ENCODE peak calls at places on chromosome 14, in six cellular contexts. A is GM06990, P is right atrium auricular region, E is AG09309, G is GM10248, R is AG04449. B is an unnamed sample.

GRCh38 chr14:101932668-101933067 is 31.7 kb upstream of the DYNC1H1 start:
- DNase-seq in E (no peak), G (no peak), P (no peak), R (no peak), A (no peak), B (no peak)

GRCh38 chr14:105267820-105268548 is 19.7 kb downstream of the BTBD6 start:
- DNase-seq in P (no peak), A (no peak), E (no peak), R (no peak), G (no peak), B (no peak)

GRCh38 chr14:104805326-104805678 is 4.4 kb downstream of the ZBTB42 start:
- DNase-seq in G (no peak), A (no peak), P (no peak), E (no peak), R (no peak), B (peak)

GRCh38 chr14:58919262-58919661 is 269.2 kb upstream of the DAAM1 start:
- DNase-seq in E (no peak), A (no peak), R (no peak), G (no peak), P (no peak), B (peak)

GRCh38 chr14:57833304-57833703 is 32.6 kb downstream of the SLC35F4 start:
- DNase-seq in R (peak), G (no peak), P (no peak), E (peak), A (no peak), B (peak)

GRCh38 chr14:100105357-100106169 is 40.3 kb downstream of the EVL start:
- DNase-seq in E (no peak), P (no peak), R (no peak), A (no peak), G (no peak), B (no peak)

GRCh38 chr14:96285667-96286066 is 29.7 kb downstream of the BDKRB1 start:
- DNase-seq in R (no peak), A (no peak), E (peak), G (no peak), P (peak), B (peak)

GRCh38 chr14:65790185-65790815 is 377.8 kb downstream of the FUT8 start:
- DNase-seq in R (no peak), G (no peak), A (no peak), E (no peak), P (no peak), B (peak)

GRCh38 chr14:104893435-104894207 is 28.6 kb downstream of the CEP170B start:
- DNase-seq in P (no peak), E (no peak), G (no peak), A (peak), R (no peak), B (no peak)

GRCh38 chr14:105199093-105199492 is 18.0 kb upstream of the NUDT14 start:
- DNase-seq in G (no peak), P (no peak), R (no peak), E (no peak), A (no peak), B (no peak)

GRCh38 chr14:64465856-64466554 is 706 bp downstream of the AKAP5 start:
- DNase-seq in A (no peak), R (no peak), G (no peak), E (peak), P (no peak), B (peak)

GRCh38 chr14:101221549-101222160 is 318.1 kb upstream of the RTL1 start:
- DNase-seq in A (no peak), E (no peak), P (peak), R (no peak), G (no peak), B (no peak)

GRCh38 chr14:21070083-21070609 is at the start of gene ARHGEF40:
- DNase-seq in E (no peak), P (no peak), G (peak), A (no peak), R (no peak), B (peak)

GRCh38 chr14:35470775-35471174 is 63.2 kb upstream of the INSM2 start:
- DNase-seq in P (no peak), G (no peak), E (no peak), A (no peak), R (no peak), B (peak)

GRCh38 chr14:64347748-64348147 is 40.4 kb upstream of the MTHFD1 start:
- DNase-seq in G (no peak), E (no peak), A (no peak), P (no peak), R (no peak), B (no peak)

GRCh38 chr14:77124345-77125274 is 17.0 kb downstream of the ZDHHC22 start:
- DNase-seq in P (peak), R (no peak), E (no peak), A (peak), G (peak), B (no peak)
- TF ChIP-seq CTCF in P (peak), R (peak), E (no peak), A (peak), G (peak), B (no peak)

GRCh38 chr14:75672588-75673192 is 11.6 kb downstream of the TTLL5 start:
- DNase-seq in E (no peak), R (no peak), G (no peak), P (no peak), A (no peak), B (no peak)

GRCh38 chr14:75673345-75673744 is 12.3 kb downstream of the TTLL5 start:
- DNase-seq in G (peak), R (no peak), P (no peak), A (peak), E (no peak), B (no peak)

DNA sequence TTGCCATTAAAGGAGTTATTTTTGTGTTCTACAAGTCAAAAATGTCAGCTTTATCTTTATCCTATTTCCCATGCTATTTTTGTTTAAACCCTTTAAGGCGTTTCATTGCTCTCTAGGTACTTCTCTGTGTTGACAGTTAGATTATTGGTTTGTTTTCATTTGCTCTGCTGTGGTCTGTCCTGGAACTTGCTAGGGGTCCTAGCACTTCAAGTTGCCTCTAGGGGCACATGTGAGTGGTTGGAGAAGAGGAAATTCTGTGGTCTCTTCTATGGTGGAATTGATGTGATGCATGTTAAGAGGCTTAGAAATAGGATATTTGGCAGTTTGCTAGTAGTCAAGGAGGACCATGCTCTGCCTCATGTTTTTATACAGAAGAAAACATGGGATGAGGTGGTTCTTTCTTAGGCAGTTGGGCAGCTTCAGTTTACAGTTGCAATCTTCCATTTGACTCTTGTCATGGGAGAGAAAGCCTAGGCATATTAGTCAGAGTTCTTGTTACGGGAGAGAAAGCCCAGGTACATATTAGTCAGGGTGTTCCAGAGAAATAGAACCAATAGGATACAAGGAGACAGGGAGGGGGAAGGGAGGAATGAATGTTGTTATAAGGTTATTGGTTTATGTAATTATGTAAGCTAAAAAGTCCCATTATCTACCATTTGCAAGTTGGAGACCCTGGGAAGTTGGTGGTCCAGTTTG is 14.4 kb downstream of the TTLL5 start:
- DNase-seq in A (no peak), P (no peak), R (no peak), E (no peak), G (no peak), B (no peak)
- TF ChIP-seq CTCF in A (peak), P (no peak), R (no peak), E (no peak), G (no peak), B (no peak)

DNA sequence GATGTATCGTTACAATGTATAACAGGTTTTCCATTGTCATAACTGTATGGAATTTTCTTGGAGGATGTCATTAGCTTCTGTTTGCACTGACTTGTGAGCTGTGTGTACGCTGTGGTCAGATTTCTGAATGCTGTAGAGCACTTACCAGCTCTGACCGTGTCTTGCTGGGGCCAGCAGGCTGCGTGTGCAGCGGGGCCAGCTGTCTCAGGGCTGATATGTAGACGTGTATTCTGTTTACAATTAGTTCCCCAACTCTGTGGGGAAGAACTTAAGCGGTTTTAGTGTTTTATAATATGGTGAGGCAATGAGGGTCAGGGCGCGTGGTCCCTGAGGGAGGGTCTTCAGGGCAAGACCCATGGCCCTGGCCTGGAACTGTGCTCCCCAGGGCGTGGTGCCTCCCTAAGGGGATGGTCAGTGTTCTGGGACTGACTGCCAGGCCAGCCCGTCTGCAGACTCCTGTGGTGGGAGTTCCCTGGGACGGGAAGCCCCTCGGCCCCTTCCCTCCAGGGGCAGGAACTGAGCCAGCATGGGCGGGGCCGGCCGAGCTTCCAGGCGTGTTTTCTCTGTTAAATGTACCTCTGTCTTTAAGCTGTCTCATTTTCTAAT is 18.7 kb downstream of the XRCC3 start:
- DNase-seq in E (no peak), P (no peak), R (no peak), G (no peak), A (no peak), B (peak)
- TF ChIP-seq CTCF in E (no peak), P (no peak), R (no peak), G (no peak), A (no peak), B (no peak)

DNA sequence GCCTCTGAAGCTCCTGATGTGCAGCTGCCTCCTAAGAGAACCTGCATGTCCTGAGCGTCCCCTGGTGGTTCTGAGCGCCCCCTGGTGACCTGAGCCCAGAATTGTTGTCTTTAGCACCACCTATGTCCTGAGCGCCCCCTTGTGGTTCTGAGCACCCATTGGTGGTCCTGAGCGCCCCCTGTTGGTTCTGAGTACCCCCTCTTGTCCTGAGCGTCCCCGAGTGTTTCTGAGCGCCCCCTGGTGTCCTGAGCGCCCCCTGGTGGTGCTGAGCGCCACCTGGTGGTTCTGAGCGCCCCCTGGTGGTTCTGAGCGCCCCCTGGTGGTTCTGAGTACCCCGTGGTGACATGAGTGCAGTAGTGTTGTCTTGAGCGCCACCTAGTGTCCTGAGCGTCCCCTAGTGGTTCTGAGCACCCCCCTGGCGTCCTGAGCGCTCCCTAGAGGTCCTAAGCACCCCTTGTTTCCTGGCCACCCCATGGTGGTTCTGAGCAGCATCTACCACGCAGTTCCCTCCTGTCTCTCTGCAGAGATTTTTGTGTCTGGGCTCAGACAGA is 782.5 kb downstream of the TMEM121 start:
- DNase-seq in G (peak), R (no peak), A (peak), E (no peak), P (no peak), B (no peak)
- TF ChIP-seq CTCF in G (peak), R (no peak), A (peak), E (peak), P (peak), B (peak)

DNA sequence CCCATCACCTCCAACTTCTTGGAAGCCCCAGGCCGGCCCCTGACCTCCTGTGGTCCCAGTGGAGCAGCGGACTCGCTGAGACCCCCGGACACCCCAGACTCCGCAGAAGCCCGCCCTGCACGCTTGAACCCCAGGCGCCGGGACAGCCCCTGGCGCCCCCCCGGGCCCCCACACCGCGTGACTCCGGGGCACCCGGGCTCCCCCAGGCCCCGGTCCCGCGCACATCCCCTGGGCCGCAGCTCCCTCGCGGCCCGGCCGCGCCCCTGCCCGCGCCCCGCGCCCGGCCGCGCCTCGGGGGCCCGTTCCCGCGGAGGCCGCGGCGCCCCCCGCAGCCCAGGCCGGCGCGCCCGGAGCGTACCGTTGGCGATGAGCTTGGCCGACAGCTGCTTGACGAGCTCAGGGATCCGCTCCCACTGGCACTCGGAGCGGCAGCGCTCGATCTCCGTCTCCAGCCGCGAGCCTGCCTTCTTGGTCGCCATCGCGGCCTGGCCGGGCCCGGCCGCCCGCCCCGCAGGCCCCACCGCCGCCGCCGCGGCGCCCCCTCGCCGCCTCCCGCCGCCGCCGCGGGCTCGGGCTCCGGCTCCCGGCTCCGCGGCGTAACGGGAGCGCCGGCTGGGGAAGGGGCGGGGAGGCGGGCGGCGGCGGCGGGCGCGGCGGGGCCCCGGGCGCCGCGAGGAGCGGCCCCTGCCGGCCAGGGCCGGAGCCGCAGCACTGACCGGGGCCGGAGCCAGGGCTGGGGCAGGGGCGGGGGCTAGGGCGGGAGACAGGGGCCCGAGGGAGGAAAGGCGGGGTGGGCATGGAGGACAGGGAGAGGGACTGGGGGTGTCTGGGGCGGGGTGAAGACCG is at the start of gene TTC7B:
- DNase-seq in E (no peak), A (no peak), G (peak), R (no peak), P (no peak), B (peak)
- TF ChIP-seq CTCF in E (no peak), A (peak), G (peak), R (peak), P (peak), B (no peak)

B was measured in AG10803.